ENCODE peak calls at places on chromosomes 1 and 21, in nine cellular contexts. Q is astrocyte of the cerebellum, T is colonic mucosa, W is NCI-H510A treated with DMSO at 0.1 percent for 48 hours, Y is NCI-H1092, J is psoas muscle, Z is endothelial cell, P is H4, C is HEK293T. X is an unnamed sample.

GRCh38 chr1:33903210-33903589 is 39.3 kb downstream of the HMGB4 start:
- DNase-seq in T (no peak), W (no peak), P (no peak), C (no peak), Z (no peak), J (no peak), Q (no peak), Y (no peak), X (peak; percentile 28)

GRCh38 chr21:28018741-28019669 is 973.7 kb downstream of the LTN1 start:
- DNase-seq in W (no peak), Z (no peak), Q (no peak), P (peak; percentile 75), C (no peak), T (no peak), Y (no peak), J (peak; percentile 59), X (no peak)

GRCh38 chr1:68378296-68379084 is 71.3 kb downstream of the RPE65 start:
- DNase-seq in J (no peak), Y (no peak), T (no peak), C (no peak), Q (no peak), P (no peak), W (no peak), Z (no peak), X (no peak)

GRCh38 chr1:151196292-151196800 is 2.0 kb upstream of the PIP5K1A start:
- DNase-seq in C (peak; percentile 65), P (peak; percentile 87), Q (peak; percentile 81), Y (peak; percentile 71), W (peak; percentile 83), Z (peak; percentile 45), T (peak; percentile 89), J (peak; percentile 52), X (peak; percentile 88)

GRCh38 chr1:151508721-151509292 is 2.4 kb upstream of the CGN start:
- DNase-seq in W (no peak), Q (no peak), P (no peak), Y (no peak), C (no peak), J (no peak), Z (no peak), T (peak; percentile 80), X (no peak)

GRCh38 chr1:43973981-43974442 is 748 bp upstream of the ATP6V0B start:
- DNase-seq in Y (peak; percentile 66), C (no peak), Z (no peak), T (no peak), Q (no peak), J (no peak), P (no peak), W (peak; percentile 100), X (peak; percentile 76)

GRCh38 chr1:19909392-19909791 is 14.0 kb downstream of the PLA2G2E start:
- DNase-seq in W (no peak), C (no peak), Z (no peak), Q (no peak), T (no peak), J (no peak), P (no peak), Y (no peak), X (no peak)

GRCh38 chr1:173628888-173629287 is 6.2 kb upstream of the TEX50 start:
- DNase-seq in T (no peak), W (no peak), P (no peak), C (no peak), Q (no peak), Y (no peak), Z (no peak), J (no peak), X (no peak)

GRCh38 chr1:212138441-212138840 is 102.9 kb downstream of the DTL start:
- DNase-seq in W (no peak), Y (no peak), Q (no peak), J (no peak), C (no peak), P (no peak), T (no peak), Z (no peak), X (no peak)

GRCh38 chr1:153796786-153797659 is 21.8 kb downstream of the SLC27A3 start:
- DNase-seq in J (peak; percentile 80), Q (peak; percentile 47), W (peak; percentile 77), Z (peak; percentile 76), C (peak; percentile 90), T (peak; percentile 92), Y (peak; percentile 67), P (peak; percentile 45), X (peak; percentile 73)

GRCh38 chr1:86155807-86156561 is 588 bp downstream of the COL24A1 start:
- DNase-seq in W (peak; percentile 66), Q (no peak), C (peak; percentile 55), T (peak; percentile 25), P (no peak), Z (peak; percentile 30), Y (no peak), J (peak; percentile 51), X (peak; percentile 20)

GRCh38 chr1:233883671-233884070 is 20.8 kb upstream of the SLC35F3 start:
- DNase-seq in Q (no peak), Z (no peak), T (no peak), C (no peak), W (no peak), J (no peak), P (no peak), Y (no peak), X (no peak)

GRCh38 chr1:172742599-172743500 is 83.9 kb downstream of the FASLG start:
- DNase-seq in J (no peak), T (no peak), Y (no peak), W (peak; percentile 48), C (peak; percentile 47), P (peak; percentile 38), Q (no peak), Z (no peak), X (peak; percentile 18)

GRCh38 chr1:2119886-2120285 is 69.7 kb downstream of the PRKCZ start:
- DNase-seq in Q (no peak), J (no peak), W (no peak), Z (no peak), T (no peak), C (no peak), P (no peak), Y (no peak), X (no peak)

GRCh38 chr1:221758455-221758854 is 16.6 kb upstream of the DUSP10 start:
- DNase-seq in J (no peak), P (no peak), Q (no peak), Y (no peak), W (no peak), C (no peak), Z (no peak), T (no peak), X (no peak)

X was measured in DMS79 treated with DMSO at 0.1 percent for 48 hours.